ENCODE peak calls at places on chromosomes 1 and 21, in eight cellular contexts. One of them, this sample, is unnamed.
A peak's percentile ranks its signal among the peaks of the same experiment; 100 is the strongest.

GRCh38 chr1:7045897-7046296 is 260.6 kb downstream of the CAMTA1 start:
- DNase-seq in mammary epithelial cell: no peak
- DNase-seq in NB4: no peak
- DNase-seq in mesendoderm: no peak
- DNase-seq in activated effector memory CD4-positive, alpha-beta T cell treated with anti-CD3 and anti-CD28 coated beads, Interleukin-2, amount 50 U/mL, for 16 hours: no peak
- DNase-seq in ELR: no peak
- DNase-seq in activated naive CD8-positive, alpha-beta T cell treated with anti-CD3 and anti-CD28 coated beads, Interleukin-2, amount 50 U/mL, for 16 hours: no peak
- DNase-seq in Calu3: no peak
- DNase-seq in this sample: no peak

GRCh38 chr1:12067900-12068821 is 5.1 kb downstream of the TNFRSF8 start:
- DNase-seq in mammary epithelial cell: no peak
- DNase-seq in NB4: no peak
- DNase-seq in mesendoderm: peak; percentile 63
- DNase-seq in activated effector memory CD4-positive, alpha-beta T cell treated with anti-CD3 and anti-CD28 coated beads, Interleukin-2, amount 50 U/mL, for 16 hours: peak; percentile 84
- DNase-seq in ELR: peak; percentile 76
- DNase-seq in activated naive CD8-positive, alpha-beta T cell treated with anti-CD3 and anti-CD28 coated beads, Interleukin-2, amount 50 U/mL, for 16 hours: no peak
- DNase-seq in Calu3: no peak
- DNase-seq in this sample: no peak

GRCh38 chr1:14929547-14930223 is 223.9 kb upstream of the TMEM51 start:
- DNase-seq in mammary epithelial cell: no peak
- DNase-seq in NB4: no peak
- DNase-seq in mesendoderm: no peak
- DNase-seq in activated effector memory CD4-positive, alpha-beta T cell treated with anti-CD3 and anti-CD28 coated beads, Interleukin-2, amount 50 U/mL, for 16 hours: no peak
- DNase-seq in ELR: peak; percentile 58
- DNase-seq in activated naive CD8-positive, alpha-beta T cell treated with anti-CD3 and anti-CD28 coated beads, Interleukin-2, amount 50 U/mL, for 16 hours: no peak
- DNase-seq in Calu3: no peak
- DNase-seq in this sample: no peak

GRCh38 chr1:155012052-155012546 is 9.5 kb downstream of the ZBTB7B start:
- DNase-seq in mammary epithelial cell: no peak
- DNase-seq in NB4: peak; percentile 85
- DNase-seq in mesendoderm: peak; percentile 94
- DNase-seq in activated effector memory CD4-positive, alpha-beta T cell treated with anti-CD3 and anti-CD28 coated beads, Interleukin-2, amount 50 U/mL, for 16 hours: peak; percentile 80
- DNase-seq in ELR: no peak
- DNase-seq in activated naive CD8-positive, alpha-beta T cell treated with anti-CD3 and anti-CD28 coated beads, Interleukin-2, amount 50 U/mL, for 16 hours: no peak
- DNase-seq in Calu3: no peak
- DNase-seq in this sample: no peak

GRCh38 chr21:41227357-41228005 is 59.5 kb downstream of the BACE2 start:
- DNase-seq in mammary epithelial cell: no peak
- DNase-seq in NB4: no peak
- DNase-seq in mesendoderm: no peak
- DNase-seq in activated effector memory CD4-positive, alpha-beta T cell treated with anti-CD3 and anti-CD28 coated beads, Interleukin-2, amount 50 U/mL, for 16 hours: no peak
- DNase-seq in ELR: no peak
- DNase-seq in activated naive CD8-positive, alpha-beta T cell treated with anti-CD3 and anti-CD28 coated beads, Interleukin-2, amount 50 U/mL, for 16 hours: no peak
- DNase-seq in Calu3: no peak
- DNase-seq in this sample: no peak

GRCh38 chr1:83996621-83997020 is 2.3 kb downstream of the TTLL7 start:
- DNase-seq in mammary epithelial cell: no peak
- DNase-seq in NB4: no peak
- DNase-seq in mesendoderm: no peak
- DNase-seq in activated effector memory CD4-positive, alpha-beta T cell treated with anti-CD3 and anti-CD28 coated beads, Interleukin-2, amount 50 U/mL, for 16 hours: no peak
- DNase-seq in ELR: peak; percentile 45
- DNase-seq in activated naive CD8-positive, alpha-beta T cell treated with anti-CD3 and anti-CD28 coated beads, Interleukin-2, amount 50 U/mL, for 16 hours: no peak
- DNase-seq in Calu3: no peak
- DNase-seq in this sample: no peak

GRCh38 chr1:167297222-167298214 is 76.8 kb downstream of the POU2F1 start:
- DNase-seq in mammary epithelial cell: no peak
- DNase-seq in NB4: peak; percentile 89
- DNase-seq in mesendoderm: no peak
- DNase-seq in activated effector memory CD4-positive, alpha-beta T cell treated with anti-CD3 and anti-CD28 coated beads, Interleukin-2, amount 50 U/mL, for 16 hours: no peak
- DNase-seq in ELR: no peak
- DNase-seq in activated naive CD8-positive, alpha-beta T cell treated with anti-CD3 and anti-CD28 coated beads, Interleukin-2, amount 50 U/mL, for 16 hours: no peak
- DNase-seq in Calu3: peak; percentile 19
- DNase-seq in this sample: peak; percentile 91

GRCh38 chr21:43866233-43866632 is 1.2 kb downstream of the AGPAT3 start:
- DNase-seq in mammary epithelial cell: peak; percentile 29
- DNase-seq in NB4: peak; percentile 52
- DNase-seq in mesendoderm: no peak
- DNase-seq in activated effector memory CD4-positive, alpha-beta T cell treated with anti-CD3 and anti-CD28 coated beads, Interleukin-2, amount 50 U/mL, for 16 hours: peak; percentile 82
- DNase-seq in ELR: peak; percentile 47
- DNase-seq in activated naive CD8-positive, alpha-beta T cell treated with anti-CD3 and anti-CD28 coated beads, Interleukin-2, amount 50 U/mL, for 16 hours: no peak
- DNase-seq in Calu3: no peak
- DNase-seq in this sample: no peak

GRCh38 chr21:34796518-34797201 is 127.9 kb downstream of the CLIC6 start:
- DNase-seq in mammary epithelial cell: no peak
- DNase-seq in NB4: no peak
- DNase-seq in mesendoderm: peak; percentile 65
- DNase-seq in activated effector memory CD4-positive, alpha-beta T cell treated with anti-CD3 and anti-CD28 coated beads, Interleukin-2, amount 50 U/mL, for 16 hours: no peak
- DNase-seq in ELR: no peak
- DNase-seq in activated naive CD8-positive, alpha-beta T cell treated with anti-CD3 and anti-CD28 coated beads, Interleukin-2, amount 50 U/mL, for 16 hours: no peak
- DNase-seq in Calu3: no peak
- DNase-seq in this sample: peak; percentile 63

GRCh38 chr1:15168479-15168878 is 14.9 kb downstream of the TMEM51 start:
- DNase-seq in mammary epithelial cell: peak; percentile 99
- DNase-seq in NB4: no peak
- DNase-seq in mesendoderm: no peak
- DNase-seq in activated effector memory CD4-positive, alpha-beta T cell treated with anti-CD3 and anti-CD28 coated beads, Interleukin-2, amount 50 U/mL, for 16 hours: no peak
- DNase-seq in ELR: peak; percentile 96
- DNase-seq in activated naive CD8-positive, alpha-beta T cell treated with anti-CD3 and anti-CD28 coated beads, Interleukin-2, amount 50 U/mL, for 16 hours: no peak
- DNase-seq in Calu3: peak; percentile 46
- DNase-seq in this sample: no peak

GRCh38 chr1:2087766-2088165 is 37.6 kb downstream of the PRKCZ start:
- DNase-seq in mammary epithelial cell: no peak
- DNase-seq in NB4: no peak
- DNase-seq in mesendoderm: no peak
- DNase-seq in activated effector memory CD4-positive, alpha-beta T cell treated with anti-CD3 and anti-CD28 coated beads, Interleukin-2, amount 50 U/mL, for 16 hours: no peak
- DNase-seq in ELR: no peak
- DNase-seq in activated naive CD8-positive, alpha-beta T cell treated with anti-CD3 and anti-CD28 coated beads, Interleukin-2, amount 50 U/mL, for 16 hours: no peak
- DNase-seq in Calu3: no peak
- DNase-seq in this sample: no peak

GRCh38 chr1:65067491-65068201 is 80.4 kb upstream of the AK4 start:
- DNase-seq in mammary epithelial cell: peak; percentile 71
- DNase-seq in NB4: peak; percentile 64
- DNase-seq in mesendoderm: peak; percentile 89
- DNase-seq in activated effector memory CD4-positive, alpha-beta T cell treated with anti-CD3 and anti-CD28 coated beads, Interleukin-2, amount 50 U/mL, for 16 hours: peak; percentile 78
- DNase-seq in ELR: peak; percentile 77
- DNase-seq in activated naive CD8-positive, alpha-beta T cell treated with anti-CD3 and anti-CD28 coated beads, Interleukin-2, amount 50 U/mL, for 16 hours: peak; percentile 25
- DNase-seq in Calu3: peak; percentile 46
- DNase-seq in this sample: peak; percentile 29

GRCh38 chr1:119782541-119783338 is 14.0 kb upstream of the HMGCS2 start:
- DNase-seq in mammary epithelial cell: peak; percentile 68
- DNase-seq in NB4: peak; percentile 12
- DNase-seq in mesendoderm: peak; percentile 23
- DNase-seq in activated effector memory CD4-positive, alpha-beta T cell treated with anti-CD3 and anti-CD28 coated beads, Interleukin-2, amount 50 U/mL, for 16 hours: no peak
- DNase-seq in ELR: no peak
- DNase-seq in activated naive CD8-positive, alpha-beta T cell treated with anti-CD3 and anti-CD28 coated beads, Interleukin-2, amount 50 U/mL, for 16 hours: no peak
- DNase-seq in Calu3: no peak
- DNase-seq in this sample: no peak

GRCh38 chr1:153404086-153404635 is 12.2 kb upstream of the S100A7A start:
- DNase-seq in mammary epithelial cell: no peak
- DNase-seq in NB4: no peak
- DNase-seq in mesendoderm: peak; percentile 4
- DNase-seq in activated effector memory CD4-positive, alpha-beta T cell treated with anti-CD3 and anti-CD28 coated beads, Interleukin-2, amount 50 U/mL, for 16 hours: no peak
- DNase-seq in ELR: no peak
- DNase-seq in activated naive CD8-positive, alpha-beta T cell treated with anti-CD3 and anti-CD28 coated beads, Interleukin-2, amount 50 U/mL, for 16 hours: no peak
- DNase-seq in Calu3: no peak
- DNase-seq in this sample: no peak

GRCh38 chr1:212118167-212118871 is 82.8 kb downstream of the DTL start:
- DNase-seq in mammary epithelial cell: peak; percentile 41
- DNase-seq in NB4: no peak
- DNase-seq in mesendoderm: no peak
- DNase-seq in activated effector memory CD4-positive, alpha-beta T cell treated with anti-CD3 and anti-CD28 coated beads, Interleukin-2, amount 50 U/mL, for 16 hours: no peak
- DNase-seq in ELR: no peak
- DNase-seq in activated naive CD8-positive, alpha-beta T cell treated with anti-CD3 and anti-CD28 coated beads, Interleukin-2, amount 50 U/mL, for 16 hours: no peak
- DNase-seq in Calu3: no peak
- DNase-seq in this sample: peak; percentile 12

GRCh38 chr21:44845418-44846200 is 27.7 kb upstream of the SUMO3 start:
- DNase-seq in mammary epithelial cell: no peak
- DNase-seq in NB4: peak; percentile 92
- DNase-seq in mesendoderm: peak; percentile 87
- DNase-seq in activated effector memory CD4-positive, alpha-beta T cell treated with anti-CD3 and anti-CD28 coated beads, Interleukin-2, amount 50 U/mL, for 16 hours: peak; percentile 83
- DNase-seq in ELR: peak; percentile 77
- DNase-seq in activated naive CD8-positive, alpha-beta T cell treated with anti-CD3 and anti-CD28 coated beads, Interleukin-2, amount 50 U/mL, for 16 hours: peak; percentile 8
- DNase-seq in Calu3: peak; percentile 64
- DNase-seq in this sample: peak; percentile 76

GRCh38 chr21:38712076-38712475 is 93.7 kb upstream of the ETS2 start:
- DNase-seq in mammary epithelial cell: peak; percentile 44
- DNase-seq in NB4: peak; percentile 51
- DNase-seq in mesendoderm: peak; percentile 88
- DNase-seq in activated effector memory CD4-positive, alpha-beta T cell treated with anti-CD3 and anti-CD28 coated beads, Interleukin-2, amount 50 U/mL, for 16 hours: no peak
- DNase-seq in ELR: peak; percentile 57
- DNase-seq in activated naive CD8-positive, alpha-beta T cell treated with anti-CD3 and anti-CD28 coated beads, Interleukin-2, amount 50 U/mL, for 16 hours: no peak
- DNase-seq in Calu3: peak; percentile 11
- DNase-seq in this sample: peak; percentile 62

GRCh38 chr21:17438642-17439041 is 74.2 kb upstream of the CXADR start:
- DNase-seq in mammary epithelial cell: no peak
- DNase-seq in NB4: no peak
- DNase-seq in mesendoderm: peak; percentile 70
- DNase-seq in activated effector memory CD4-positive, alpha-beta T cell treated with anti-CD3 and anti-CD28 coated beads, Interleukin-2, amount 50 U/mL, for 16 hours: no peak
- DNase-seq in ELR: no peak
- DNase-seq in activated naive CD8-positive, alpha-beta T cell treated with anti-CD3 and anti-CD28 coated beads, Interleukin-2, amount 50 U/mL, for 16 hours: no peak
- DNase-seq in Calu3: no peak
- DNase-seq in this sample: peak; percentile 87

GRCh38 chr1:196372896-196373536 is 235.2 kb downstream of the KCNT2 start:
- DNase-seq in mammary epithelial cell: peak; percentile 12
- DNase-seq in NB4: peak; percentile 30
- DNase-seq in mesendoderm: peak; percentile 44
- DNase-seq in activated effector memory CD4-positive, alpha-beta T cell treated with anti-CD3 and anti-CD28 coated beads, Interleukin-2, amount 50 U/mL, for 16 hours: no peak
- DNase-seq in ELR: peak; percentile 66
- DNase-seq in activated naive CD8-positive, alpha-beta T cell treated with anti-CD3 and anti-CD28 coated beads, Interleukin-2, amount 50 U/mL, for 16 hours: no peak
- DNase-seq in Calu3: no peak
- DNase-seq in this sample: peak; percentile 27

This sample was measured in HepG2.